ENCODE peak calls at places on chromosomes 4 and X, in six cellular contexts. J, Q, F, T, P and G are unnamed samples.

GRCh38 chr4:86329431-86329830 is 30.4 kb downstream of the MAPK10 start:
- DNase-seq in Q (no peak), J (no peak), F (no peak), T (no peak), P (no peak), G (no peak)

GRCh38 chr4:80202190-80202711 is 4.9 kb downstream of the PRDM8 start:
- DNase-seq in F (peak; percentile 66), P (peak; percentile 68), T (peak; percentile 87), Q (peak; percentile 99), J (no peak), G (peak; percentile 90)

GRCh38 chrX:104679175-104679574 is 113.2 kb downstream of the IL1RAPL2 start:
- DNase-seq in J (no peak), P (no peak), Q (no peak), T (no peak), F (no peak), G (no peak)

GRCh38 chrX:7068939-7069367 is 78.6 kb upstream of the STS start:
- DNase-seq in P (peak; percentile 60), T (no peak), J (no peak), F (no peak), Q (no peak), G (no peak)

GRCh38 chr4:156778093-156778492 is 193.5 kb downstream of the PDGFC start:
- DNase-seq in F (no peak), Q (no peak), T (no peak), P (peak; percentile 39), J (no peak), G (no peak)

GRCh38 chrX:1592863-1593201 is 1.4 kb downstream of the AKAP17A start:
- DNase-seq in P (no peak), Q (peak; percentile 77), T (no peak), F (no peak), J (no peak), G (no peak)

GRCh38 chr4:91298156-91298700 is 1005.5 kb upstream of the GRID2 start:
- DNase-seq in F (no peak), J (no peak), P (no peak), Q (no peak), T (no peak), G (no peak)

GRCh38 chrX:72297953-72298730 is 7.6 kb downstream of the CITED1 start:
- DNase-seq in T (no peak), F (no peak), Q (no peak), J (no peak), P (peak; percentile 27), G (no peak)

GRCh38 chrX:66049056-66049455 is 9.2 kb upstream of the VSIG4 start:
- DNase-seq in F (no peak), P (no peak), J (no peak), T (no peak), Q (no peak), G (no peak)

GRCh38 chr4:96354036-96354712 is 514.3 kb downstream of the PDHA2 start:
- DNase-seq in F (no peak), Q (no peak), T (no peak), P (no peak), J (no peak), G (no peak)

GRCh38 chr4:169810325-169811323 is 52.9 kb upstream of the HPF1 start:
- DNase-seq in F (peak; percentile 7), P (peak; percentile 55), J (peak; percentile 67), Q (no peak), T (no peak), G (no peak)

GRCh38 chr4:89837385-89837995 is 529 bp upstream of the SNCA start:
- DNase-seq in F (no peak), T (peak; percentile 26), Q (peak; percentile 79), J (peak; percentile 6), P (peak; percentile 65), G (no peak)

GRCh38 chr4:17702666-17703065 is 78.8 kb downstream of the FAM184B start:
- DNase-seq in J (no peak), T (no peak), F (no peak), Q (no peak), P (no peak), G (no peak)

GRCh38 chrX:13028871-13029336 is 15.5 kb downstream of the FAM9C start:
- DNase-seq in J (no peak), F (no peak), T (no peak), P (peak; percentile 70), Q (no peak), G (no peak)

GRCh38 chr4:53659737-53660136 is 68.5 kb upstream of the LNX1 start:
- DNase-seq in P (no peak), J (no peak), Q (no peak), F (no peak), T (no peak), G (no peak)

GRCh38 chr4:15479913-15480185 is 10.2 kb downstream of the CC2D2A start:
- DNase-seq in J (no peak), T (no peak), F (no peak), P (no peak), Q (no peak), G (no peak)

GRCh38 chrX:80573275-80573674 is 153.0 kb downstream of the TENT5D start:
- DNase-seq in J (no peak), F (no peak), T (no peak), Q (no peak), P (no peak), G (no peak)

GRCh38 chrX:81238166-81238565 is 36.3 kb downstream of the SH3BGRL start:
- DNase-seq in Q (peak; percentile 29), T (no peak), F (no peak), P (no peak), J (no peak), G (no peak)

GRCh38 chr4:175651701-175652100 is 160.4 kb downstream of the GPM6A start:
- DNase-seq in T (no peak), F (no peak), J (no peak), Q (no peak), P (no peak), G (no peak)

DNA sequence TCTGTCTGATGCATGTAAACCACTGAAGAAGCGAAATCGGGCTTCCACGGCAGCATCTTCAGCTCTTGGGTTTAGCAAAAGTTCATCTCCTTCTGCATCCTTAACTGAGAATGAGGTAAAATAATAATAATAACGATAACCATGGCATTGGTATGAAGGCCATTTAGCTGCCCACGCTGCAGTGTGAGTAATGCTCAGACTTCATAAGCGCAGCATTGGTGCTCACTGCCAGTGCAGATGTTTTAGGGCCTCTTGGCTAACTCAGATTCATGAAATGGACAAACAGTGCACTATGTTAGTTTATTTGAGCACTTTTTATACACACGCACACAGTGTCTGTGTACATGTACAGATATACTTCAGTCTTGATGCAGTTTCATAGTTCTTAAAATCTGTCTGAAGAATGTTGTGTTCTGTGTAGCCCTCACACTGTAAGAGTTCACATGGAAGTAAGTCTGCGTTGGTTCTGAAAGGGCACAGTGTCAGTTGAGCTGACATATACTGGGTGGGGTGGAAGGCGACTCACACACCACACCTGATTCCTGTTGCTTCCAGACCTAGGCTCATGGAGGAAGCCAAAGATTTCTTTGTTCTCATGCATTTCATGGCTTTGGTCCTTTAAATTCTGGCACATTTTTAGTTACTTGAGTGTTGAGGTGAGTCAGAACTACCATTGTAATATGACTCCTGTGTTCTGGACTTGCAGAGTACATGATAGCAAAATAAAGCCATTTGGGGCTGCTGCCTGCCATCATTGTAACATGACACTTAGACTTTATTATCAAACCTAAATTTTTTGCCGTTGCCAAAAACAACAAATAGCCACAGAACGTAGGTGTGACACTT is 68.7 kb downstream of the NSD2 start:
- DNase-seq in T (no peak), J (no peak), P (peak; percentile 88), Q (no peak), F (no peak), G (no peak)
- H3K27ac ChIP-seq in T (peak overlapping the region; percentile 54), J (peak overlapping the region; percentile 27), P (peak overlapping the region; percentile 24), Q (no peak overlapping the region), F (no peak overlapping the region), G (no peak overlapping the region)

DNA sequence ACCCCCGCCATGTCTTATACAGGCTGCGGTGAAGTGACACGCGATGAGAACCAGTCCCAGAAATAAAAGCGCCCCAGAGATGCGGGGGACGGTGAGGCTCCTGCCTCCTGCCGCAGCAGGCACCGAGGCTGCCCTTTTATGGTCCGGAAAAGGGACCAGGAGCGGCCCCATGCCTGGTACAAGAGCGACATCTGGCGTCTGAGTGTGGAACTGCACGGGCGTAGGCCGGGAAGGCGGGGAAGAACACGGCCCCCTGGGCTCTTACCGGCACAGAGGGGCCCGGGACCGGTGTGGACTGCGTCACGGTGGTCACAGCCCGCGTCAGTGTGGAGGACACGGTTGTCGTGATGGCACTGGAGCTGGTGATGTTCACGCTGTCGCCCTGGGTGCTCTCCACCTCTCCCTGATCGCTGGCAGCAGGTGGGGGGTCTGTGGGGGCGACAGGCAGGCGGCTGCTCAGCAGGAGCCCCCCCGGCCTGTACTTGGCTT is 8.9 kb upstream of the RENBP start:
- DNase-seq in J (peak; percentile 61), P (peak; percentile 34), F (peak; percentile 62), T (peak; percentile 73), Q (peak; percentile 88), G (peak; percentile 70)
- H3K27ac ChIP-seq in J (peak overlapping the region; percentile 64), P (no peak overlapping the region), F (no peak overlapping the region), T (peak overlapping the region; percentile 72), Q (no peak overlapping the region), G (peak overlapping the region; percentile 36)

GRCh38 chr4:71430609-71431008 is 91.8 kb downstream of the SLC4A4 start:
- DNase-seq in T (no peak), P (no peak), J (no peak), F (no peak), Q (no peak), G (no peak)

GRCh38 chr4:71429106-71429505 is 90.3 kb downstream of the SLC4A4 start:
- DNase-seq in T (no peak), J (no peak), F (no peak), P (no peak), Q (no peak), G (no peak)

GRCh38 chr4:71426381-71427042 is 87.7 kb downstream of the SLC4A4 start:
- DNase-seq in F (no peak), Q (no peak), P (no peak), J (no peak), T (no peak), G (no peak)

DNA sequence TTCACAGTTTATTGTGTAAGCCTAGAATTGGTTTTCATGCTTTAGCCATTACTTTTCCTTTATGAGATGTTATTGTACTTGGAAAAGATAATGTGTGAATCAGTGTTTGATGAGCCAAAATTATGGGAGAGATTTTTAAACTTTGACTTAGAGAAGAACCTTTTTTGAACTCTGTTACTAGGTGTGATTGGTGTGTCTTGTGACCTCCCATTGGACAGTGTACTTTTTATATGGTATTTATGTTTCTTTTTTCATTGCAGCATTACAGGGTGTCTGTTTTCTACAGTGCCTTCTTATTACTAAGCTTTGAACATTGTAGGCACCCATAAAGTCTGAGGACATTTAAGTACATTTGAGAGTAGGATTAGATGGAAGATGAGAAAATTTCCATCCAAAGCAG is 91.1 kb downstream of the SLC4A4 start:
- DNase-seq in Q (no peak), P (no peak), J (no peak), F (no peak), T (no peak), G (no peak)
- H3K27ac ChIP-seq in Q (no peak overlapping the region), P (no peak overlapping the region), J (no peak overlapping the region), F (no peak overlapping the region), T (no peak overlapping the region), G (no peak overlapping the region)

GRCh38 chrX:11647048-11647650 is 18.6 kb downstream of the ARHGAP6 start:
- DNase-seq in F (no peak), P (no peak), Q (no peak), J (no peak), T (no peak), G (no peak)
- H3K27ac ChIP-seq in F (no peak overlapping the region), P (no peak overlapping the region), Q (no peak overlapping the region), J (no peak overlapping the region), T (no peak overlapping the region), G (no peak overlapping the region)